ENCODE peak calls at places on chromosomes 3 and 15, in ten cellular contexts. Q is IMR-90, P is AG04450, R is transverse colon, U is fibroblast of mammary gland, V is colonic mucosa, M is cardiac muscle cell, D is ascending aorta, Z is HCT116, H is pancreas. G is an unnamed sample.

GRCh38 chr15:66912441-66912840 is 153.0 kb upstream of the SMAD3 start:
- DNase-seq in V (no peak), P (no peak), U (no peak), Z (no peak), R (no peak), H (no peak), Q (no peak), D (no peak), M (no peak), G (no peak)

GRCh38 chr3:141797819-141798405 is 34.7 kb downstream of the GRK7 start:
- DNase-seq in U (no peak), H (no peak), M (no peak), P (no peak), R (no peak), Q (no peak), V (no peak), Z (no peak), D (no peak), G (no peak)

GRCh38 chr3:127588675-127589577 is 1.6 kb downstream of the TPRA1 start:
- DNase-seq in Q (peak), M (peak), H (no peak), R (no peak), D (no peak), P (peak), V (no peak), Z (no peak), U (peak), G (peak)

GRCh38 chr3:107545680-107546120 is 22.9 kb downstream of the BBX start:
- DNase-seq in P (no peak), M (no peak), Q (peak), U (peak), D (no peak), R (no peak), V (no peak), Z (no peak), H (no peak), G (peak)

GRCh38 chr3:126781889-126782491 is 78.0 kb downstream of the CHCHD6 start:
- DNase-seq in D (no peak), V (no peak), P (peak), U (peak), H (no peak), R (no peak), Q (peak), Z (no peak), M (peak), G (peak)

GRCh38 chr15:27790270-27790669 is 308.8 kb downstream of the OCA2 start:
- DNase-seq in U (no peak), R (no peak), P (no peak), Z (no peak), V (no peak), D (no peak), Q (no peak), H (no peak), M (no peak), G (no peak)

GRCh38 chr15:67833504-67834248 is 6.2 kb downstream of the RNU6-1 start:
- DNase-seq in M (peak), Z (no peak), D (no peak), Q (no peak), P (no peak), R (peak), H (peak), U (no peak), V (peak), G (no peak)

GRCh38 chr3:139969386-139969785 is 34.4 kb downstream of the CLSTN2 start:
- DNase-seq in M (no peak), Q (no peak), V (no peak), P (no peak), U (no peak), H (no peak), R (no peak), D (no peak), Z (no peak), G (no peak)

GRCh38 chr3:187742351-187743171 is 2.7 kb downstream of the BCL6 start:
- DNase-seq in H (no peak), M (no peak), Q (peak), Z (no peak), D (no peak), V (peak), R (peak), U (peak), P (no peak), G (peak)

GRCh38 chr3:180989291-180990163 is at the start of gene DNAJC19:
- DNase-seq in Z (peak), R (peak), M (peak), P (peak), V (peak), H (peak), Q (peak), U (peak), D (peak), G (peak)

GRCh38 chr3:14513566-14514322 is 26.4 kb downstream of the GRIP2 start:
- DNase-seq in R (no peak), U (no peak), H (peak), Q (no peak), P (no peak), Z (no peak), D (no peak), M (no peak), V (no peak), G (no peak)

GRCh38 chr3:153369561-153370374 is 207.7 kb downstream of the RAP2B start:
- DNase-seq in R (no peak), H (peak), U (no peak), V (no peak), D (no peak), Z (no peak), M (no peak), P (no peak), Q (no peak), G (no peak)

GRCh38 chr3:179071161-179071568 is 444 bp downstream of the ZMAT3 start:
- DNase-seq in R (peak), P (no peak), U (peak), Q (peak), M (peak), H (no peak), D (no peak), V (peak), Z (no peak), G (peak)

GRCh38 chr3:94184781-94185180 is 121.9 kb downstream of the NSUN3 start:
- DNase-seq in Q (peak), Z (no peak), M (no peak), D (no peak), U (no peak), H (no peak), V (no peak), P (no peak), R (no peak), G (peak)

GRCh38 chr15:94607176-94607654 is 375.9 kb downstream of the MCTP2 start:
- DNase-seq in V (no peak), M (no peak), R (peak), U (no peak), H (no peak), P (no peak), Q (no peak), D (no peak), Z (no peak), G (no peak)

GRCh38 chr3:58647661-58648141 is 18.9 kb downstream of the FAM3D start:
- DNase-seq in M (no peak), V (no peak), H (no peak), Z (no peak), D (no peak), P (no peak), Q (no peak), U (no peak), R (no peak), G (peak)

GRCh38 chr3:156010829-156011228 is 109.5 kb upstream of the KCNAB1 start:
- DNase-seq in R (no peak), M (peak), H (no peak), V (no peak), Q (no peak), U (peak), P (no peak), D (no peak), Z (peak), G (no peak)

GRCh38 chr3:152834354-152835310 is at the start of gene P2RY1:
- DNase-seq in Z (peak), D (no peak), Q (peak), P (no peak), U (peak), V (peak), R (peak), M (peak), H (peak), G (peak)

GRCh38 chr15:85745525-85745924 is 49.2 kb downstream of the KLHL25 start:
- DNase-seq in M (no peak), Q (no peak), V (no peak), U (no peak), R (no peak), H (no peak), Z (no peak), D (no peak), P (no peak), G (no peak)

GRCh38 chr3:15386352-15386751 is 41.0 kb downstream of the METTL6 start:
- DNase-seq in M (no peak), D (no peak), Z (no peak), Q (no peak), H (no peak), P (no peak), V (no peak), R (no peak), U (no peak), G (no peak)

GRCh38 chr3:133866141-133866540 is 29.5 kb downstream of the RAB6B start:
- DNase-seq in P (no peak), Z (no peak), D (no peak), V (no peak), H (no peak), U (no peak), R (no peak), M (no peak), Q (no peak), G (no peak)

GRCh38 chr15:51283026-51283425 is 55.4 kb downstream of the CYP19A1 start:
- DNase-seq in U (no peak), D (no peak), V (no peak), P (no peak), M (no peak), H (no peak), Q (no peak), Z (no peak), R (no peak), G (no peak)

GRCh38 chr15:92570391-92570790 is 85.2 kb downstream of the FAM174B start:
- DNase-seq in U (no peak), V (no peak), D (no peak), R (no peak), H (no peak), P (no peak), M (no peak), Z (no peak), Q (no peak), G (no peak)

GRCh38 chr15:98809273-98809672 is 160.9 kb downstream of the IGF1R start:
- DNase-seq in R (no peak), V (no peak), P (no peak), Q (no peak), Z (no peak), D (no peak), M (no peak), U (no peak), H (peak), G (no peak)

GRCh38 chr3:170961616-170962400 is 53.4 kb upstream of the EIF5A2 start:
- DNase-seq in R (no peak), Q (peak), P (peak), H (no peak), V (peak), U (peak), Z (peak), D (no peak), M (peak), G (peak)

GRCh38 chr3:49699281-49699723 is 9.9 kb downstream of the RNF123 start:
- DNase-seq in R (no peak), P (no peak), Q (no peak), D (no peak), Z (no peak), M (no peak), U (no peak), V (no peak), H (peak), G (no peak)

GRCh38 chr15:25798207-25798931 is 64.8 kb downstream of the ATP10A start:
- DNase-seq in H (no peak), R (no peak), M (no peak), V (no peak), U (peak), Q (peak), D (no peak), P (no peak), Z (no peak), G (peak)

GRCh38 chr3:86961297-86961696 is 29.7 kb downstream of the VGLL3 start:
- DNase-seq in Z (no peak), D (no peak), U (no peak), Q (peak), P (no peak), H (no peak), M (no peak), R (no peak), V (no peak), G (peak)

GRCh38 chr3:135447478-135447877 is 518.0 kb upstream of the PPP2R3A start:
- DNase-seq in Q (no peak), U (no peak), V (no peak), D (no peak), R (no peak), P (no peak), Z (no peak), H (no peak), M (no peak), G (no peak)

GRCh38 chr3:41327718-41328117 is 128.4 kb downstream of the CTNNB1 start:
- DNase-seq in R (no peak), H (no peak), Z (no peak), V (no peak), P (no peak), U (peak), D (no peak), M (no peak), Q (peak), G (no peak)

GRCh38 chr3:62622553-62623174 is 249.3 kb upstream of the FEZF2 start:
- DNase-seq in D (no peak), M (peak), P (peak), R (no peak), H (no peak), Q (peak), Z (peak), V (peak), U (peak), G (peak)

GRCh38 chr15:94965593-94965992 is 734.2 kb downstream of the MCTP2 start:
- DNase-seq in P (no peak), D (no peak), V (no peak), H (no peak), M (no peak), Z (no peak), Q (no peak), U (peak), R (no peak), G (no peak)

GRCh38 chr3:62151591-62151990 is 221.8 kb downstream of the FEZF2 start:
- DNase-seq in V (no peak), U (peak), P (no peak), D (no peak), Q (peak), R (no peak), H (no peak), Z (no peak), M (no peak), G (no peak)

GRCh38 chr3:123080864-123081562 is 14.2 kb downstream of the PDIA5 start:
- DNase-seq in D (no peak), Z (no peak), V (no peak), P (no peak), Q (no peak), R (no peak), M (no peak), H (no peak), U (no peak), G (peak)

GRCh38 chr3:161139686-161140085 is 34.5 kb upstream of the B3GALNT1 start:
- DNase-seq in Q (no peak), V (no peak), M (no peak), R (no peak), U (no peak), D (no peak), P (no peak), Z (no peak), H (no peak), G (no peak)

GRCh38 chr15:60074181-60074885 is 70.2 kb downstream of the FOXB1 start:
- DNase-seq in H (no peak), R (peak), D (no peak), Z (no peak), P (no peak), U (peak), Q (peak), M (no peak), V (peak), G (peak)

GRCh38 chr3:64022451-64023186 is 675 bp downstream of the PSMD6 start:
- DNase-seq in U (peak), P (no peak), H (peak), Z (no peak), M (no peak), V (peak), R (no peak), D (no peak), Q (no peak), G (peak)

GRCh38 chr3:130656627-130657026 is 90.0 kb downstream of the PIK3R4 start:
- DNase-seq in R (no peak), M (no peak), U (no peak), V (no peak), Q (no peak), H (peak), P (no peak), Z (no peak), D (no peak), G (no peak)
- TF ChIP-seq CTCF in R (no peak), M (no peak), U (no peak), V (no peak), Q (no peak), H (no peak), P (no peak), Z (no peak), D (no peak), G (no peak)

GRCh38 chr3:98763076-98763475 is at the start of gene ST3GAL6:
- DNase-seq in H (no peak), V (no peak), P (no peak), Z (no peak), M (no peak), R (peak), U (peak), D (no peak), Q (peak), G (peak)
- H3K4me3 ChIP-seq in H (peak), V (no peak), P (no peak), Z (no peak), M (peak), R (peak), U (no peak), D (peak), Q (no peak), G (no peak)

GRCh38 chr3:46496745-46497555 is 826 bp upstream of the RTP3 start:
- DNase-seq in V (peak), R (peak), Z (no peak), U (no peak), D (no peak), H (no peak), M (peak), P (no peak), Q (peak), G (no peak)
- TF ChIP-seq CTCF in V (no peak), R (peak), Z (peak), U (peak), D (peak), H (no peak), M (peak), P (peak), Q (peak), G (peak)

GRCh38 chr15:22956980-22957264 is 23.2 kb downstream of the CYFIP1 start:
- DNase-seq in M (no peak), V (no peak), Z (no peak), D (no peak), P (no peak), H (no peak), U (no peak), Q (no peak), R (no peak), G (no peak)
- H3K4me3 ChIP-seq in M (no peak), V (no peak), Z (no peak), D (no peak), P (no peak), H (no peak), U (no peak), Q (no peak), R (no peak), G (no peak)

GRCh38 chr3:8097690-8098089 is 403.9 kb upstream of the LMCD1 start:
- DNase-seq in H (no peak), D (no peak), Z (no peak), P (no peak), V (no peak), Q (no peak), R (no peak), U (no peak), M (no peak), G (no peak)

GRCh38 chr3:8094415-8094814 is 407.2 kb upstream of the LMCD1 start:
- DNase-seq in R (no peak), M (no peak), V (no peak), D (no peak), U (no peak), P (no peak), Q (no peak), H (no peak), Z (no peak), G (no peak)

DNA sequence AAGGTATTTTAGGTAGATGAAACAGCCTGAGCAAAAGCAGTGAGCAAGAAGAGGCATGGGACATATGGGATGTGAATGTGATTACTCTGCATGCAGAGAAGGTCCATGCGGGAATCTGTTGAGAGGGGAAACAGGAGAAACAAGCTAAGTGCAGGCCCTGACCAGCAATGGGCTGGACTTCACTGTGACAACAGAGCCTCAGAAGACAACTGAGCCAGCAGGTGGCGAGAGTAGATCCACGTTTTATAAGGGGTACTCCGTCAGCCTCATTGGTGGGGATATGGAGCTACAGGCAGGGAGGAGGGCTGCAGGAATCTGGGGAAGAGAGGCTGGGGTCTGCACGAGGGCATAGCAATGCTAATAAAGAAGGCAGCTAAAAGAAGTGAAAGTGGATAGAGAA is 405.9 kb upstream of the LMCD1 start:
- DNase-seq in U (no peak), D (no peak), H (no peak), V (no peak), Q (no peak), M (peak), R (no peak), Z (peak), P (no peak), G (no peak)
- TF ChIP-seq CTCF in U (no peak), D (no peak), H (no peak), V (no peak), Q (no peak), M (no peak), R (no peak), Z (peak), P (no peak), G (peak)

GRCh38 chr3:105907790-105908189 is 39.0 kb upstream of the CBLB start:
- DNase-seq in R (no peak), M (no peak), U (no peak), Z (no peak), D (no peak), Q (no peak), P (no peak), V (no peak), H (no peak), G (peak)
- H3K4me3 ChIP-seq in R (no peak), M (no peak), U (no peak), Z (no peak), D (no peak), Q (no peak), P (no peak), V (no peak), H (no peak), G (no peak)

GRCh38 chr3:36663666-36664291 is 100.6 kb downstream of the DCLK3 start:
- DNase-seq in D (no peak), H (no peak), U (peak), Z (no peak), M (no peak), V (no peak), R (no peak), P (no peak), Q (peak), G (peak)
- TF ChIP-seq CTCF in D (no peak), H (no peak), U (no peak), Z (no peak), M (no peak), V (no peak), R (no peak), P (no peak), Q (no peak), G (no peak)

GRCh38 chr15:73988075-73988969 is 3.8 kb downstream of the STOML1 start:
- DNase-seq in H (no peak), M (no peak), V (peak), Z (no peak), P (no peak), D (no peak), R (no peak), U (peak), Q (peak), G (no peak)

GRCh38 chr15:73986055-73986775 is 5.9 kb downstream of the STOML1 start:
- DNase-seq in P (no peak), R (no peak), U (peak), Q (no peak), M (no peak), Z (no peak), V (no peak), H (no peak), D (no peak), G (no peak)

GRCh38 chr15:73989001-73989798 is 2.9 kb downstream of the STOML1 start:
- DNase-seq in D (no peak), M (no peak), Z (peak), U (peak), R (no peak), Q (peak), H (no peak), V (no peak), P (peak), G (peak)

GRCh38 chr15:73986776-73987056 is 5.4 kb downstream of the STOML1 start:
- DNase-seq in D (no peak), R (no peak), Z (no peak), U (no peak), M (no peak), H (no peak), V (no peak), Q (no peak), P (no peak), G (no peak)

DNA sequence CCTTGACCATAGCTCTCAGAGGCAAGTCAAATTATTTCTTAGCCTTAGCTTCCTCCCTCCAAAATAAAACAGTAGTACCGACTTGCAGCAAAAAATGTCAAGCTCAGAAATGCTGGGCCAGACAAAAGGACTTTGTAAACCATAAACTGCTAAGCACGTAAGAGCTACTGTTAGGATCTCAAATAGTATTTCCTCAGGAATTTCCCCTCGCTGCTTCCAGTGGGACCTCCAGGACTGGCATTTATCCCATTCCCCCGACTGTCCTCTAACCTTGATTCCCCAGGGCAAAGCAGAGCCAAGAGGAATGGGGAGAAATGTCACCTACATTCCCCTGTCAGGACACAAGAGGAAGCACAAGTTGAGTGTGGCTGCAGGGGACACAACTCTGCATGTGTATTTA is 4.4 kb downstream of the STOML1 start:
- DNase-seq in U (no peak), V (no peak), Z (no peak), M (no peak), D (no peak), Q (no peak), R (no peak), P (no peak), H (no peak), G (no peak)
- H3K4me3 ChIP-seq in U (no peak), V (no peak), Z (no peak), M (no peak), D (no peak), Q (no peak), R (no peak), P (no peak), H (no peak), G (no peak)

G was measured in fibroblast of the aortic adventitia.